ENCODE peak calls at places on chromosomes 2 and 18, in seven cellular contexts. J, W, C, B, H, I and L are unnamed samples.

GRCh38 chr18:50190926-50191325 is 4.0 kb downstream of the MYO5B start:
- DNase-seq in J (no peak), W (peak), C (no peak), B (no peak), H (no peak), I (no peak), L (no peak)

GRCh38 chr2:170819941-170820646 is 3.4 kb downstream of the GAD1 start:
- DNase-seq in J (no peak), W (no peak), C (no peak), B (no peak), H (no peak), I (no peak), L (no peak)

GRCh38 chr2:45825001-45825651 is 173.7 kb downstream of the PRKCE start:
- DNase-seq in J (no peak), W (peak), C (no peak), B (no peak), H (no peak), I (no peak), L (peak)

GRCh38 chr2:21812766-21813165 is 689.0 kb downstream of the TDRD15 start:
- DNase-seq in J (no peak), W (no peak), C (no peak), B (no peak), H (no peak), I (no peak), L (no peak)

GRCh38 chr2:169080250-169081035 is 11.1 kb downstream of the DHRS9 start:
- DNase-seq in J (no peak), W (no peak), C (no peak), B (no peak), H (no peak), I (no peak), L (no peak)

GRCh38 chr2:99626158-99626557 is 136.3 kb upstream of the REV1 start:
- DNase-seq in J (no peak), W (no peak), C (no peak), B (no peak), H (no peak), I (no peak), L (no peak)

GRCh38 chr2:196131949-196132925 is 39.1 kb downstream of the STK17B start:
- DNase-seq in J (no peak), W (peak), C (no peak), B (no peak), H (no peak), I (no peak), L (no peak)

GRCh38 chr2:228840113-228840742 is 430.9 kb downstream of the PID1 start:
- DNase-seq in J (no peak), W (no peak), C (no peak), B (no peak), H (no peak), I (no peak), L (no peak)

GRCh38 chr2:157897106-157897971 is 21.2 kb upstream of the ACVR1 start:
- DNase-seq in J (no peak), W (no peak), C (no peak), B (no peak), H (no peak), I (no peak), L (no peak)

GRCh38 chr2:206217743-206218520 is 56.5 kb upstream of the ZDBF2 start:
- DNase-seq in J (no peak), W (no peak), C (no peak), B (no peak), H (no peak), I (no peak), L (peak)

GRCh38 chr18:8416212-8417019 is 192.8 kb upstream of the RAB12 start:
- DNase-seq in J (no peak), W (peak), C (no peak), B (no peak), H (no peak), I (no peak), L (no peak)

GRCh38 chr2:118431188-118431562 is 342.9 kb downstream of the INSIG2 start:
- DNase-seq in J (no peak), W (peak), C (no peak), B (no peak), H (no peak), I (no peak), L (no peak)

GRCh38 chr2:15145046-15145817 is 415.9 kb downstream of the NBAS start:
- DNase-seq in J (no peak), W (no peak), C (no peak), B (no peak), H (no peak), I (peak), L (no peak)

GRCh38 chr18:33673689-33674088 is 95.7 kb downstream of the ASXL3 start:
- DNase-seq in J (no peak), W (peak), C (no peak), B (no peak), H (no peak), I (no peak), L (no peak)

GRCh38 chr2:79972661-79973060 is 331.9 kb downstream of the LRRTM1 start:
- DNase-seq in J (no peak), W (no peak), C (no peak), B (no peak), H (no peak), I (no peak), L (no peak)

GRCh38 chr18:35029103-35029502 is 12.1 kb upstream of the MAPRE2 start:
- DNase-seq in J (peak), W (no peak), C (no peak), B (peak), H (peak), I (peak), L (no peak)

GRCh38 chr2:142188562-142188961 is 57.7 kb upstream of the LRP1B start:
- DNase-seq in J (no peak), W (no peak), C (no peak), B (no peak), H (no peak), I (no peak), L (no peak)

GRCh38 chr18:3126457-3127097 is 93.2 kb downstream of the MYOM1 start:
- DNase-seq in J (no peak), W (peak), C (no peak), B (no peak), H (no peak), I (no peak), L (no peak)

GRCh38 chr2:218367415-218368149 is 10.9 kb downstream of the CATIP start:
- DNase-seq in J (no peak), W (no peak), C (peak), B (peak), H (peak), I (no peak), L (no peak)

GRCh38 chr2:1613731-1614354 is 130.5 kb downstream of the PXDN start:
- DNase-seq in J (no peak), W (peak), C (no peak), B (no peak), H (no peak), I (no peak), L (no peak)

GRCh38 chr2:20040489-20041172 is 10.8 kb downstream of the LAPTM4A start:
- DNase-seq in J (no peak), W (peak), C (no peak), B (no peak), H (peak), I (peak), L (no peak)

GRCh38 chr2:28567076-28567471 is 71.2 kb downstream of the PLB1 start:
- DNase-seq in J (no peak), W (no peak), C (no peak), B (no peak), H (peak), I (no peak), L (no peak)

GRCh38 chr2:1742680-1743395 is 1.5 kb downstream of the PXDN start:
- DNase-seq in J (peak), W (peak), C (no peak), B (peak), H (peak), I (peak), L (peak)

GRCh38 chr2:195269220-195269619 is 387.8 kb upstream of the SLC39A10 start:
- DNase-seq in J (no peak), W (no peak), C (no peak), B (no peak), H (no peak), I (no peak), L (no peak)

GRCh38 chr2:3677436-3677835 is 19.4 kb downstream of the ALLC start:
- DNase-seq in J (no peak), W (no peak), C (no peak), B (no peak), H (no peak), I (no peak), L (no peak)

GRCh38 chr2:172172513-172173217 is 70.0 kb upstream of the DLX2 start:
- DNase-seq in J (no peak), W (peak), C (no peak), B (peak), H (peak), I (peak), L (no peak)

GRCh38 chr2:31107588-31108300 is 30.5 kb downstream of the GALNT14 start:
- DNase-seq in J (no peak), W (peak), C (no peak), B (no peak), H (no peak), I (no peak), L (no peak)

GRCh38 chr2:1803217-1804115 is 59.2 kb upstream of the PXDN start:
- DNase-seq in J (no peak), W (no peak), C (no peak), B (no peak), H (no peak), I (no peak), L (no peak)

GRCh38 chr2:37614061-37614802 is 57.2 kb downstream of the CDC42EP3 start:
- DNase-seq in J (peak), W (peak), C (no peak), B (no peak), H (no peak), I (peak), L (no peak)

GRCh38 chr2:215966951-215967350 is 46.4 kb downstream of the MREG start:
- DNase-seq in J (no peak), W (peak), C (no peak), B (no peak), H (no peak), I (peak), L (no peak)

GRCh38 chr2:101787097-101787496 is 89.6 kb downstream of the MAP4K4 start:
- DNase-seq in J (no peak), W (no peak), C (no peak), B (no peak), H (no peak), I (no peak), L (no peak)

GRCh38 chr2:95387358-95387757 is 15.2 kb upstream of the FAHD2A start:
- DNase-seq in J (no peak), W (no peak), C (no peak), B (no peak), H (no peak), I (no peak), L (no peak)

GRCh38 chr2:240319855-240320560 is 115.5 kb upstream of the GPC1 start:
- DNase-seq in J (peak), W (peak), C (no peak), B (peak), H (peak), I (peak), L (peak)

GRCh38 chr2:241141214-241141770 is 8.0 kb downstream of the PASK start:
- DNase-seq in J (no peak), W (no peak), C (no peak), B (no peak), H (no peak), I (no peak), L (no peak)

GRCh38 chr2:57396364-57397098 is 650.1 kb upstream of the VRK2 start:
- DNase-seq in J (no peak), W (no peak), C (no peak), B (no peak), H (no peak), I (no peak), L (no peak)

GRCh38 chr2:128424806-128425205 is 106.1 kb upstream of the HS6ST1 start:
- DNase-seq in J (no peak), W (no peak), C (no peak), B (no peak), H (peak), I (no peak), L (no peak)

GRCh38 chr18:51196811-51197660 is 445 bp downstream of the MEX3C start:
- DNase-seq in J (no peak), W (peak), C (no peak), B (peak), H (peak), I (peak), L (no peak)

GRCh38 chr2:217125004-217125403 is 265.1 kb upstream of the TNP1 start:
- DNase-seq in J (no peak), W (no peak), C (no peak), B (peak), H (no peak), I (no peak), L (no peak)

GRCh38 chr2:42545023-42545713 is 23.3 kb upstream of the MTA3 start:
- DNase-seq in J (no peak), W (no peak), C (no peak), B (no peak), H (no peak), I (no peak), L (no peak)
- TF ChIP-seq CTCF in J (no peak), W (no peak), C (no peak), B (no peak), H (no peak), I (no peak), L (no peak)

DNA sequence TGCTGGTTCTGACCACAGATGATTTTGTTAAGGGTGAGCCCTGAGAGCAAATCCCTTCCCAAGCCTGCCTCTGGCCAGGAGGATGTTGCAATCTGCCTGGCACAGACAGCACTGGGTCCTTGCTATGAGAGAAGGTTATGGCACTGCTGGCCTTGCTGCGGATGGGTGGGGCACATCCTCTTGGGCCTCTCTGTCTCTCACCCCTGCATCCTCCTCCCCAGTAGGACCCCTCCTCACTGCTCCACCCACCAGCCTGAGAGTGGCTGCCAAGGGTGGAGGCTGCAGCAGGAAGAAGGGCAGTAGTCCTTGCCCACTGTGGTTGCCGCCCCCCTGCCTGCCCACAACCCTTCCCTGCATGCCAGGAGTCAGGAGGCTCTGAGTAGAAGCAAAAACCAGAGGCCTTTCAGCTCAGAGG is 180.9 kb downstream of the ZBTB7C start:
- DNase-seq in J (no peak), W (peak), C (no peak), B (peak), H (peak), I (no peak), L (no peak)
- TF ChIP-seq CTCF in J (no peak), W (no peak), C (no peak), B (no peak), H (no peak), I (no peak), L (no peak)

DNA sequence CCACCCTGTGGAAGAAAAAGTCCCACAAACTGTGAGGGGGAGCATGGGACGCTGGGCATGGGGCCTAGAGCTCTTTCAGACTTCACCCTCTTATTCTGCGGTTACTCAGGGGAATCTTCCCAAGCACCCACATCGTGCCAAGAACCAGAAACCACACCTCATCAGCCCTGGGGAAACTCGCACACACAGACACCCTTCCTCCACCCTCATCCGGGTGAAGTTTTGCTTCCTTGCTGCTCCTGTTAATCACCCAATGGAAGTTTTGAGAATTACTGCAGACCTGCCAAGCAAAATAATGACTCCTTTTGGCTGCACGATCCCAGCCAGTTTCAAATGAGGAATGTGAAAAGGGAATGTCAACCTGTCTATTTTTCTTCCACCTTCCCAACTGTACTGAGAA is 59.0 kb downstream of the COL6A3 start:
- DNase-seq in J (peak), W (peak), C (no peak), B (peak), H (no peak), I (peak), L (peak)
- TF ChIP-seq CTCF in J (peak), W (peak), C (no peak), B (no peak), H (no peak), I (peak), L (peak)

DNA sequence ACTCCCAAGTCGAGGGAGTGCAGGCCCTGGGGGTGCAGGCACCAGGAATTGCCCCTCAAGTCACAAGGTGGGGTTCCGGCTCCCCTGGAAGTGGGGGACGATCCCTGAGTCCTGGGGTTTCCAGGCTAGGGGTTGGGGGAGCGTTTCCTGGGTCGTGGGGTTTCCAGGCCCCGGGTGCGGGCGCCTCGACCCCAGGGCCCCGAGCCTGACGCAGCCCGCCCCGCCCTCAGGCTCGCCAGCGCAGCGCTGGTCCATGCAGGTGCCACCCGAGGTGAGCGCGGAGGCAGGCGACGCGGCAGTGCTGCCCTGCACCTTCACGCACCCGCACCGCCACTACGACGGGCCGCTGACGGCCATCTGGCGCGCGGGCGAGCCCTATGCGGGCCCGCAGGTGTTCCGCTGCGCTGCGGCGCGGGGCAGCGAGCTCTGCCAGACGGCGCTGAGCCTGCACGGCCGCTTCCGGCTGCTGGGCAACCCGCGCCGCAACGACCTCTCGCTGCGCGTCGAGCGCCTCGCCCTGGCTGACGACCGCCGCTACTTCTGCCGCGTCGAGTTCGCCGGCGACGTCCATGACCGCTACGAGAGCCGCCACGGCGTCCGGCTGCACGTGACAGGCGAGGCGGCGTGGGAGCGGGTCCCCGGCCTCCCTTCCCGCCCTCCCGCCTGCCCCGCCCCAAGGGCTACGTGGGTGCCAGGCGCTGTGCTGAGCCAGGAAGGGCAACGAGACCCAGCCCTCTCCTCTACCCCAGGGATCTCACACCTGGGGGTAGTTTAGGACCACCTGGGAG is 12.0 kb downstream of the SIGLEC15 start:
- DNase-seq in J (no peak), W (no peak), C (no peak), B (peak), H (peak), I (no peak), L (no peak)
- TF ChIP-seq CTCF in J (no peak), W (no peak), C (peak), B (peak), H (no peak), I (peak), L (no peak)

GRCh38 chr2:146523218-146523617 is 1321.6 kb upstream of the ACVR2A start:
- DNase-seq in J (no peak), W (peak), C (no peak), B (no peak), H (no peak), I (no peak), L (no peak)
- TF ChIP-seq CTCF in J (peak), W (peak), C (no peak), B (no peak), H (peak), I (peak), L (no peak)